ENCODE peak calls at places on chromosomes 4 and X, in six cellular contexts. One of them, this sample, is unnamed. For H3K4me1, the result is how much of the 10 kb centered on the place peaks cover.

GRCh38 chrX:107845625-107846024 is 20.0 kb downstream of the MID2 start:
- ATAC-seq in K562: no peak
- ATAC-seq in HepG2: no peak
- ATAC-seq in GM12878: no peak
- ATAC-seq in A549: no peak
- ATAC-seq in upper lobe of left lung: no peak
- ATAC-seq in this sample: no peak

GRCh38 chrX:74225111-74225510 is 78.9 kb upstream of the ZCCHC13 start:
- ATAC-seq in K562: no peak
- ATAC-seq in HepG2: no peak
- ATAC-seq in GM12878: no peak
- ATAC-seq in A549: no peak
- ATAC-seq in upper lobe of left lung: no peak
- ATAC-seq in this sample: no peak

GRCh38 chrX:71067727-71068051 is 445 bp downstream of the SNX12 start:
- ATAC-seq in K562: peak
- ATAC-seq in HepG2: peak
- ATAC-seq in GM12878: no peak
- ATAC-seq in A549: peak
- ATAC-seq in upper lobe of left lung: peak
- ATAC-seq in this sample: peak

GRCh38 chrX:119954374-119954773 is 10.8 kb upstream of the NKAP start:
- ATAC-seq in K562: no peak
- ATAC-seq in HepG2: no peak
- ATAC-seq in GM12878: no peak
- ATAC-seq in A549: no peak
- ATAC-seq in upper lobe of left lung: no peak
- ATAC-seq in this sample: no peak

GRCh38 chr4:55346851-55347255 is 811 bp downstream of the SRD5A3 start:
- ATAC-seq in K562: peak
- ATAC-seq in HepG2: peak
- ATAC-seq in GM12878: no peak
- ATAC-seq in A549: no peak
- ATAC-seq in upper lobe of left lung: no peak
- ATAC-seq in this sample: peak

GRCh38 chr4:48375651-48376291 is 34.4 kb downstream of the SLAIN2 start:
- ATAC-seq in K562: no peak
- ATAC-seq in HepG2: peak
- ATAC-seq in GM12878: no peak
- ATAC-seq in A549: peak
- ATAC-seq in upper lobe of left lung: peak
- ATAC-seq in this sample: no peak

GRCh38 chr4:48557478-48557877 is 67.4 kb downstream of the ZAR1 start:
- ATAC-seq in K562: no peak
- ATAC-seq in HepG2: peak
- ATAC-seq in GM12878: no peak
- ATAC-seq in A549: no peak
- ATAC-seq in upper lobe of left lung: no peak
- ATAC-seq in this sample: no peak

GRCh38 chr4:4687935-4688727 is 146.3 kb upstream of the STX18 start:
- ATAC-seq in K562: no peak
- ATAC-seq in HepG2: no peak
- ATAC-seq in GM12878: no peak
- ATAC-seq in A549: no peak
- ATAC-seq in upper lobe of left lung: no peak
- ATAC-seq in this sample: no peak

GRCh38 chr4:183304067-183304466 is 16.0 kb downstream of the CLDN22 start:
- ATAC-seq in K562: no peak
- ATAC-seq in HepG2: no peak
- ATAC-seq in GM12878: peak
- ATAC-seq in A549: no peak
- ATAC-seq in upper lobe of left lung: no peak
- ATAC-seq in this sample: no peak

GRCh38 chr4:46124773-46125172 is 919 bp upstream of the GABRG1 start:
- ATAC-seq in K562: no peak
- ATAC-seq in HepG2: no peak
- ATAC-seq in GM12878: no peak
- ATAC-seq in A549: no peak
- ATAC-seq in upper lobe of left lung: no peak
- ATAC-seq in this sample: no peak

GRCh38 chr4:80125252-80126177 is 52.5 kb upstream of the ANTXR2 start:
- ATAC-seq in K562: peak
- ATAC-seq in HepG2: peak
- ATAC-seq in GM12878: peak
- ATAC-seq in A549: peak
- ATAC-seq in upper lobe of left lung: peak
- ATAC-seq in this sample: no peak

GRCh38 chr4:108804648-108805273 is 41.9 kb upstream of the ETNPPL start:
- ATAC-seq in K562: no peak
- ATAC-seq in HepG2: no peak
- ATAC-seq in GM12878: no peak
- ATAC-seq in A549: no peak
- ATAC-seq in upper lobe of left lung: no peak
- ATAC-seq in this sample: no peak

DNA sequence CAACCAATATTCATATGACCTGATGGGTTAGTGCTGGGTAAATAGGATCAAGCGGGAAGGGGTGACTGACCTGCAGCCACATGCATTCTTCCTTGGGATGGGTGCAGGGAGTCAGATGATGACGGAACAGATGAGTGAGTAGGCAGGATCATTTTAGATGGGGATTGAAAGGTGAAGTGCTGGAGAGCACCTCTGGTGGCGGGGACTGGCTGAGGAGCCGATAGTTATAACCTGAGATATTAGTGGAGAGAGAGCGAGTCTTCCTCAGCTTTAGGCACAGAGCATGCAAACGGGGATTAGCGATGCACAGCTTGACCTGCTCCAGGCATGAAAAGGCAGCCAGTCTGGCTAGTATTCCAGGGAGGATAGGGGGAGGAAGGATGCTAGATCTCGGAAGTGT is 99.1 kb downstream of the AFF1 start:
- ATAC-seq in K562: peak
- ATAC-seq in HepG2: peak
- ATAC-seq in GM12878: no peak
- ATAC-seq in A549: peak
- ATAC-seq in upper lobe of left lung: no peak
- ATAC-seq in this sample: no peak
- H3K4me1 ChIP-seq in K562: under half
- H3K4me1 ChIP-seq in HepG2: under half
- H3K4me1 ChIP-seq in GM12878: half or more
- H3K4me1 ChIP-seq in A549: half or more
- H3K4me1 ChIP-seq in upper lobe of left lung: half or more
- H3K4me1 ChIP-seq in this sample: half or more

DNA sequence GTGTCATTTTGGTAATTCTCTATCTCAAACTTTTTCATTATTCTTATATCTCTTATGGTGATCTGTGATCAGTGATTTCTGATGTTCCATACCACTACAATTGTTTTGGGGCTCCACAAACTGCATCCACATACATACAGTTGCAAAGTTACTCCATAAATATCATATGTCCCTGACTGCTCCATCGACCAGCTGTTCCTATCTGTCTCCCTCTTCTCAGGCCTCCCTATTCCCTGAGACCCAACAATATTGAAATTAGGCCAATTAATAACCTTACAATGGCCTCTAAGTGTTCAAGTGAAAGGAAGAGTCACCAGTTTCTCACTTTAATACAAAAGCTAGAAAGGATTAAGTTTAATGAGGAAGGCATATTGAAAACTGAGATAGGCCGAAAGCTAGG is 108.7 kb downstream of the ANAPC10 start:
- ATAC-seq in K562: no peak
- ATAC-seq in HepG2: no peak
- ATAC-seq in GM12878: no peak
- ATAC-seq in A549: no peak
- ATAC-seq in upper lobe of left lung: no peak
- ATAC-seq in this sample: no peak
- TF ChIP-seq EP300 in K562: no peak
- TF ChIP-seq EP300 in HepG2: no peak
- TF ChIP-seq EP300 in GM12878: no peak
- TF ChIP-seq EP300 in A549: no peak
- TF ChIP-seq EP300 in upper lobe of left lung: no peak
- TF ChIP-seq EP300 in this sample: no peak

DNA sequence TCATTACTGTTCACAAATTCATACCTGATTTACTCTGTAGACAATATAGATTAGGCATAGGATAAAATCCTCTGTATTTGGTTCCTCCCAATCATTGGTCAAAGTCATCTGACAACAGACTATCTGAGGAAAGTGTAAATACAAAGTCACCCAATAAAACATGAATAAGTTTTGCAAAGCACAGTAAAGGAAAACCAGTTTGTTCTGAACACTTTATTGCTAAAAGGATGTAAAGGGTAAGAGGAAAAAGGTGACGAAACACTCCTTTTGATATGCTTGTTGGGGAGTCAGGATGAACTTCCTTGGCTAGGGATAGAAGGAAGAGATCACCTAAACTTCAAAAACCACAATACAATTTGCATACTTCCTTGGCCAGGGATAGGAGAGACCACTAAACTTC is 10.9 kb downstream of the MAD2L1 start:
- ATAC-seq in K562: no peak
- ATAC-seq in HepG2: no peak
- ATAC-seq in GM12878: no peak
- ATAC-seq in A549: no peak
- ATAC-seq in upper lobe of left lung: no peak
- ATAC-seq in this sample: no peak
- H3K27ac ChIP-seq in K562: no peak
- H3K27ac ChIP-seq in HepG2: no peak
- H3K27ac ChIP-seq in GM12878: no peak
- H3K27ac ChIP-seq in A549: no peak
- H3K27ac ChIP-seq in upper lobe of left lung: no peak
- H3K27ac ChIP-seq in this sample: peak

GRCh38 chr4:153114771-153115321 is 89.4 kb upstream of the TRIM2 start:
- ATAC-seq in K562: no peak
- ATAC-seq in HepG2: no peak
- ATAC-seq in GM12878: no peak
- ATAC-seq in A549: peak
- ATAC-seq in upper lobe of left lung: peak
- ATAC-seq in this sample: no peak

GRCh38 chr4:153112071-153112460 is 92.2 kb upstream of the TRIM2 start:
- ATAC-seq in K562: no peak
- ATAC-seq in HepG2: no peak
- ATAC-seq in GM12878: no peak
- ATAC-seq in A549: no peak
- ATAC-seq in upper lobe of left lung: no peak
- ATAC-seq in this sample: no peak

GRCh38 chr4:153113061-153113837 is 91.0 kb upstream of the TRIM2 start:
- ATAC-seq in K562: no peak
- ATAC-seq in HepG2: no peak
- ATAC-seq in GM12878: no peak
- ATAC-seq in A549: no peak
- ATAC-seq in upper lobe of left lung: no peak
- ATAC-seq in this sample: no peak

GRCh38 chr4:153115322-153116100 is 88.7 kb upstream of the TRIM2 start:
- ATAC-seq in K562: no peak
- ATAC-seq in HepG2: no peak
- ATAC-seq in GM12878: peak
- ATAC-seq in A549: peak
- ATAC-seq in upper lobe of left lung: peak
- ATAC-seq in this sample: peak

DNA sequence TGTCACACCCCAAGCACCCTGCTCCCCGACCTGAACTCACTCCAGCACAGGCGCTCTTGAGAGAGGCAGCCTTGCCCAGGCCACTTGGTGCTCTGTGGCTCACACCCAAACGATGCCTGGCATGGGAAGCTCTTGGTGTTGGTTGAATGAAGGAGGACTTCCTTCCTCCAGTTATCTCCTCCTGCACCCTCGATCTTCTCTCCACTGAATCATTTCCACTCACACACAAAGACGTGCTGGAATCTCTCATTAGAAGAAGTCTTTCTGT is 90.5 kb upstream of the TRIM2 start:
- ATAC-seq in K562: no peak
- ATAC-seq in HepG2: no peak
- ATAC-seq in GM12878: no peak
- ATAC-seq in A549: no peak
- ATAC-seq in upper lobe of left lung: no peak
- ATAC-seq in this sample: no peak
- H3K4me1 ChIP-seq in K562: under half
- H3K4me1 ChIP-seq in HepG2: under half
- H3K4me1 ChIP-seq in GM12878: under half
- H3K4me1 ChIP-seq in A549: under half
- H3K4me1 ChIP-seq in upper lobe of left lung: under half
- H3K4me1 ChIP-seq in this sample: under half

This sample was measured in gastroesophageal sphincter.